ENCODE peak calls at places on chromosome 13, in six cellular contexts. N, V, Z, A, W and O are unnamed samples.

GRCh38 chr13:92303428-92303827 is 905.0 kb downstream of the GPC5 start:
- DNase-seq in N (no peak), V (no peak), Z (peak; percentile 81), A (no peak), W (no peak), O (no peak)

GRCh38 chr13:33227927-33228644 is 57.5 kb downstream of the STARD13 start:
- DNase-seq in N (no peak), V (no peak), Z (no peak), A (no peak), W (no peak), O (no peak)

GRCh38 chr13:26896986-26897668 is 136.5 kb upstream of the GPR12 start:
- DNase-seq in N (no peak), V (no peak), Z (no peak), A (no peak), W (no peak), O (no peak)

GRCh38 chr13:105073041-105073440 is 1462.4 kb downstream of the EFNB2 start:
- DNase-seq in N (no peak), V (no peak), Z (no peak), A (no peak), W (no peak), O (no peak)

GRCh38 chr13:32734511-32734910 is 148.3 kb downstream of the PDS5B start:
- DNase-seq in N (no peak), V (no peak), Z (no peak), A (peak; percentile 61), W (no peak), O (no peak)

GRCh38 chr13:113671066-113672001 is 4.3 kb downstream of the GRK1 start:
- DNase-seq in N (peak; percentile 15), V (peak; percentile 11), Z (no peak), A (no peak), W (no peak), O (no peak)

GRCh38 chr13:28754698-28755545 is 36.2 kb upstream of the SLC46A3 start:
- DNase-seq in N (no peak), V (peak; percentile 36), Z (peak; percentile 40), A (peak; percentile 44), W (peak; percentile 9), O (no peak)

GRCh38 chr13:94825507-94825906 is 113.2 kb upstream of the SOX21 start:
- DNase-seq in N (peak; percentile 78), V (peak; percentile 54), Z (peak; percentile 51), A (no peak), W (no peak), O (no peak)

GRCh38 chr13:111115841-111116500 is 861 bp downstream of the ARHGEF7 start:
- DNase-seq in N (peak; percentile 68), V (peak; percentile 69), Z (peak; percentile 93), A (peak; percentile 42), W (no peak), O (no peak)

GRCh38 chr13:31424130-31424729 is 224.5 kb downstream of the B3GLCT start:
- DNase-seq in N (peak; percentile 80), V (peak; percentile 69), Z (peak; percentile 79), A (peak; percentile 83), W (peak; percentile 22), O (peak; percentile 69)

GRCh38 chr13:60080871-60081270 is 82.9 kb downstream of the DIAPH3 start:
- DNase-seq in N (no peak), V (no peak), Z (peak; percentile 18), A (no peak), W (no peak), O (no peak)

GRCh38 chr13:100984349-100984748 is 309.8 kb upstream of the TMTC4 start:
- DNase-seq in N (no peak), V (no peak), Z (no peak), A (no peak), W (no peak), O (no peak)

GRCh38 chr13:37602743-37603381 is 4.3 kb upstream of the POSTN start:
- DNase-seq in N (no peak), V (no peak), Z (peak; percentile 47), A (peak; percentile 6), W (no peak), O (no peak)

GRCh38 chr13:27924529-27925141 is 4.8 kb downstream of the PDX1 start:
- DNase-seq in N (no peak), V (no peak), Z (no peak), A (no peak), W (no peak), O (peak; percentile 24)

GRCh38 chr13:32415019-32415418 is 12.9 kb downstream of the N4BP2L1 start:
- DNase-seq in N (no peak), V (no peak), Z (no peak), A (peak; percentile 20), W (no peak), O (no peak)

GRCh38 chr13:53137777-53138176 is 109.2 kb downstream of the OLFM4 start:
- DNase-seq in N (peak; percentile 58), V (no peak), Z (peak; percentile 16), A (peak; percentile 4), W (no peak), O (no peak)

GRCh38 chr13:110305001-110305400 is 2.0 kb downstream of the COL4A1 start:
- DNase-seq in N (no peak), V (no peak), Z (no peak), A (no peak), W (no peak), O (no peak)

GRCh38 chr13:39016789-39017188 is 21.1 kb downstream of the PROSER1 start:
- DNase-seq in N (no peak), V (no peak), Z (peak; percentile 24), A (peak; percentile 43), W (no peak), O (peak; percentile 44)

GRCh38 chr13:31697290-31697689 is 42.0 kb upstream of the RXFP2 start:
- DNase-seq in N (no peak), V (no peak), Z (no peak), A (no peak), W (no peak), O (no peak)

GRCh38 chr13:101523732-101524131 is 71.3 kb downstream of the ITGBL1 start:
- DNase-seq in N (peak; percentile 60), V (no peak), Z (peak; percentile 48), A (peak; percentile 67), W (no peak), O (no peak)

GRCh38 chr13:79679334-79679733 is 198.4 kb downstream of the NDFIP2 start:
- DNase-seq in N (peak; percentile 73), V (peak; percentile 51), Z (peak; percentile 80), A (peak; percentile 76), W (no peak), O (peak; percentile 12)

GRCh38 chr13:47518530-47518929 is 482.5 kb downstream of the SUCLA2 start:
- DNase-seq in N (no peak), V (no peak), Z (no peak), A (no peak), W (no peak), O (no peak)

GRCh38 chr13:40189885-40190655 is 476.4 kb downstream of the FOXO1 start:
- DNase-seq in N (no peak), V (no peak), Z (no peak), A (no peak), W (no peak), O (no peak)

GRCh38 chr13:109778102-109778542 is 8.3 kb downstream of the IRS2 start:
- DNase-seq in N (no peak), V (no peak), Z (peak; percentile 47), A (peak; percentile 56), W (no peak), O (no peak)

GRCh38 chr13:52599853-52600603 is 42.2 kb upstream of the HNRNPA1L2 start:
- DNase-seq in N (no peak), V (peak; percentile 42), Z (peak; percentile 28), A (no peak), W (peak; percentile 41), O (peak; percentile 57)

GRCh38 chr13:39364797-39365468 is 238.1 kb downstream of the LHFPL6 start:
- DNase-seq in N (no peak), V (no peak), Z (peak; percentile 23), A (peak; percentile 42), W (no peak), O (no peak)

GRCh38 chr13:111114362-111115050 is 604 bp upstream of the ARHGEF7 start:
- DNase-seq in N (peak; percentile 61), V (peak; percentile 58), Z (peak; percentile 72), A (no peak), W (peak; percentile 27), O (peak; percentile 41)

GRCh38 chr13:31908696-31909386 is 122.7 kb upstream of the FRY start:
- DNase-seq in N (no peak), V (no peak), Z (peak; percentile 31), A (no peak), W (no peak), O (no peak)

GRCh38 chr13:61275740-61276139 is 139.9 kb downstream of the PCDH20 start:
- DNase-seq in N (no peak), V (no peak), Z (no peak), A (no peak), W (no peak), O (no peak)

GRCh38 chr13:21625366-21625765 is 21.4 kb upstream of the MICU2 start:
- DNase-seq in N (no peak), V (no peak), Z (peak; percentile 42), A (peak; percentile 59), W (no peak), O (peak; percentile 58)

GRCh38 chr13:38850868-38851626 is 139.6 kb downstream of the STOML3 start:
- DNase-seq in N (no peak), V (no peak), Z (no peak), A (no peak), W (no peak), O (no peak)

DNA sequence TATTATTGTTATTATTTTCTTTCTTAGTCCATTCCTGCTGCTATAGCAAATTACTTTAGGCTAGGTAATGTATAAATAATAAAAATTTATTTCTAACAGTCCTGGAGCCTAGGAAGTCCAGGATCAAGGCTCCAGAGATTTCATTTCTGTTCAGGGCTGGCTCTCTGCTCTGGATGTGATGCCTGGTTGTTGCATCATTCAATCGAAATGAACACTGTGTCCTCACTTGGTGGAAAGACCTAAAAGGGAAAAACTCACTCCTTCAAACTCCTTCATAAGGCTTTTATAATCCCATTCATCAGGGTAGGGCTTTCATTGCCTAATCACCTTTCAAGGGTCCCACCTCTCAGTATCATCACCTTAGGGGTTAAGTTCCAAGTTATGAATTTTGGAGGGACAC is 395.0 kb downstream of the EFNB2 start:
- DNase-seq in N (no peak), V (no peak), Z (no peak), A (no peak), W (no peak), O (no peak)
- TF ChIP-seq CTCF in N (no peak), V (no peak), Z (no peak), A (no peak), W (no peak), O (no peak)

GRCh38 chr13:66849706-66850105 is 380.4 kb downstream of the PCDH9 start:
- DNase-seq in N (no peak), V (no peak), Z (no peak), A (no peak), W (no peak), O (no peak)
- TF ChIP-seq CTCF in N (no peak), V (no peak), Z (no peak), A (no peak), W (no peak), O (no peak)

DNA sequence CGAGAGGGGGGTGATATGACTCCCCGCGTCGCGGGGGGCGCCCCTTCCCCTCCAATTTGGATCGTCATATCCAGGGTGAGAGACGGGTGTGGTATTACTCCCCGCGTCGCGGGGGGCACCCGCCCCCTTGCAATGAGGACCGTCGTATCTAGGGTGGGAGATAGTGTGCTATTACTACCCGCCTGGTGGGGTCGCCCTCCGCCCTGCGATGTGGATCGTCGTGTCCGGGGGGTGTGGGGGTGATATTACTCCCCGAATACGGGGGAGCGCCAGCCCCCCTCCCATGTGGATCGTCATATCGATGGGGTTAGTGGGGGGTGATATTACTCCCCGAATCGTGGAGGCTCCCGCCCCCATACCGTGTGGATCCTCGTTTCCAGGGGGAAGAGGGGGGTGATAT is 29.2 kb upstream of the RGCC start:
- DNase-seq in N (no peak), V (no peak), Z (no peak), A (no peak), W (peak; percentile 6), O (peak; percentile 24)
- TF ChIP-seq CTCF in N (no peak), V (peak; percentile 39), Z (no peak), A (no peak), W (peak; percentile 18), O (peak; percentile 39)

GRCh38 chr13:97257800-97258799 is 36.0 kb downstream of the MBNL2 start:
- DNase-seq in N (peak; percentile 69), V (peak; percentile 40), Z (peak; percentile 97), A (peak; percentile 82), W (peak; percentile 43), O (peak; percentile 62)
- TF ChIP-seq CTCF in N (no peak), V (no peak), Z (peak; percentile 31), A (peak; percentile 39), W (no peak), O (no peak)